ENCODE peak calls at places on chromosomes 16 and 17, in five cellular contexts. D is fibroblast of lung, B is adrenal gland, S is upper lobe of left lung, H is BE2C. V is an unnamed sample. For H3K4me1, the result is how much of the 10 kb centered on the place peaks cover.

GRCh38 chr16:23359092-23359760 is 57.1 kb downstream of the SCNN1B start:
- DNase-seq in D (no peak), B (no peak), S (no peak), H (no peak), V (no peak)

GRCh38 chr16:73504591-73504990 is 456.7 kb upstream of the ZFHX3 start:
- DNase-seq in D (no peak), B (no peak), S (no peak), H (no peak), V (no peak)

GRCh38 chr16:31537362-31537921 is 9.7 kb downstream of the AHSP start:
- DNase-seq in D (no peak), B (no peak), S (no peak), H (no peak), V (peak)

GRCh38 chr16:75203106-75203505 is 3.9 kb downstream of the CTRB2 start:
- DNase-seq in D (no peak), B (no peak), S (no peak), H (no peak), V (no peak)

GRCh38 chr16:77912617-77913016 is 109.7 kb upstream of the CLEC3A start:
- DNase-seq in D (no peak), B (no peak), S (no peak), H (no peak), V (no peak)

GRCh38 chr16:9469512-9469911 is 378.1 kb downstream of the HAPSTR1 start:
- DNase-seq in D (peak), B (peak), S (no peak), H (no peak), V (no peak)

GRCh38 chr17:78358538-78359215 is 1.2 kb downstream of the SOCS3 start:
- DNase-seq in D (peak), B (no peak), S (no peak), H (no peak), V (no peak)

GRCh38 chr17:7132511-7133094 is 18.0 kb upstream of the ASGR2 start:
- DNase-seq in D (no peak), B (no peak), S (no peak), H (no peak), V (no peak)

GRCh38 chr16:78984324-78984723 is 616.2 kb downstream of the MAF start:
- DNase-seq in D (no peak), B (no peak), S (no peak), H (no peak), V (peak)

GRCh38 chr17:76370261-76370993 is 14.0 kb upstream of the SPHK1 start:
- DNase-seq in D (peak), B (peak), S (no peak), H (peak), V (peak)

GRCh38 chr16:27982184-27982583 is 81.3 kb downstream of the GSG1L start:
- DNase-seq in D (no peak), B (no peak), S (no peak), H (peak), V (peak)

GRCh38 chr17:61856078-61856477 is 7.2 kb downstream of the BRIP1 start:
- DNase-seq in D (no peak), B (no peak), S (no peak), H (no peak), V (no peak)

GRCh38 chr16:23514381-23515152 is 4.3 kb upstream of the GGA2 start:
- DNase-seq in D (no peak), B (no peak), S (no peak), H (peak), V (no peak)

GRCh38 chr17:42113293-42114069 is 967 bp upstream of the DHX58 start:
- DNase-seq in D (no peak), B (no peak), S (no peak), H (no peak), V (no peak)

GRCh38 chr17:9646556-9646905 is 1.2 kb downstream of the USP43 start:
- DNase-seq in D (no peak), B (no peak), S (no peak), H (no peak), V (no peak)

GRCh38 chr16:26542198-26542597 is 524.5 kb upstream of the C16orf82 start:
- DNase-seq in D (no peak), B (no peak), S (no peak), H (no peak), V (no peak)

GRCh38 chr16:85329059-85329812 is 217.0 kb upstream of the CIBAR2 start:
- DNase-seq in D (peak), B (no peak), S (no peak), H (peak), V (peak)

GRCh38 chr17:27439342-27439741 is 16.9 kb upstream of the KSR1 start:
- DNase-seq in D (no peak), B (no peak), S (no peak), H (no peak), V (no peak)

GRCh38 chr16:85231959-85232358 is 119.7 kb upstream of the CIBAR2 start:
- DNase-seq in D (no peak), B (no peak), S (no peak), H (peak), V (no peak)

GRCh38 chr16:11309895-11310633 is 28.9 kb upstream of the PRM1 start:
- DNase-seq in D (no peak), B (peak), S (no peak), H (peak), V (peak)

GRCh38 chr17:47257651-47258339 is 4.2 kb downstream of the ITGB3 start:
- DNase-seq in D (peak), B (no peak), S (no peak), H (no peak), V (no peak)

GRCh38 chr16:46932802-46933201 is 40.7 kb downstream of the DNAJA2 start:
- DNase-seq in D (no peak), B (no peak), S (no peak), H (no peak), V (peak)

GRCh38 chr16:75380870-75381269 is 52.4 kb downstream of the CFDP1 start:
- DNase-seq in D (no peak), B (peak), S (no peak), H (no peak), V (no peak)

GRCh38 chr16:31376705-31377104 is 16.4 kb upstream of the ITGAD start:
- DNase-seq in D (no peak), B (no peak), S (no peak), H (no peak), V (no peak)

GRCh38 chr17:22193113-22193512 is 500.8 kb downstream of the KCNJ18 start:
- DNase-seq in D (no peak), B (no peak), S (no peak), H (no peak), V (no peak)

GRCh38 chr16:89150090-89150835 is 21.3 kb upstream of the CDH15 start:
- DNase-seq in D (no peak), B (no peak), S (no peak), H (peak), V (peak)

GRCh38 chr16:27642753-27643152 is 92.8 kb downstream of the KATNIP start:
- DNase-seq in D (peak), B (no peak), S (no peak), H (no peak), V (peak)

GRCh38 chr16:19238386-19238785 is 47.1 kb upstream of the CLEC19A start:
- DNase-seq in D (no peak), B (no peak), S (no peak), H (no peak), V (no peak)

GRCh38 chr16:78045865-78046581 is 23.7 kb downstream of the CLEC3A start:
- DNase-seq in D (peak), B (peak), S (peak), H (no peak), V (peak)

GRCh38 chr16:4176794-4177438 is 60.7 kb upstream of the ADCY9 start:
- DNase-seq in D (peak), B (peak), S (no peak), H (peak), V (peak)

GRCh38 chr16:5595849-5596248 is 498.3 kb upstream of the EEF2KMT start:
- DNase-seq in D (no peak), B (no peak), S (no peak), H (no peak), V (no peak)

DNA sequence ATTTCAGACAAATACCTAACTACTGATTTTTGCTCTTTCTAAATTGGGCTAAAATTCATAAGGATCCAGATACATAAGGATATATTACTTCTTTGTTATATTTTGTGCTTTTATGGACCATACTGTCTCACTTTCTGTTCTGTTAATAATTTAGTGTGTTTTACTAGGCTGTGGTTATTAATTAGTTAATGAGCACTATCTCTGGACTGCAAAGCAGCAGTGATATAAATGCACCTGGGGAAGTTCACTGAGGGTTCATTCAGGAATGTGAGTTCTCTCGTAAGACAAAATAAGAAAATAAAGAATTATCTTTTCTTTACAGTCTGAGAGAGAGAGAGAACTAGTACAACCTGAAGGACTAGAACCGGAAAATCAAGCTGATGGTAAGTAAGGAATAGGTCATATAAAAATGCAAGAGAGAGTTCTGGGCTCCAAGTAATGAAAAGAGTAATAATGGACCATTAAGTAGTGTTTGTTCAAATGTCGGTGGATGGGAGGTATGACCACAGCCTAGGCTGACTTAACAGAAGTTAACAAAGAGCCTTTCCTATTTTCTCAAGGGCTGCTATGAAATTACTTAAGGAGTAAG is 55.6 kb downstream of the IKZF3 start:
- DNase-seq in D (no peak), B (no peak), S (no peak), H (no peak), V (no peak)
- H3K4me1 ChIP-seq in D (under half), B (under half), S (under half), H (under half), V (under half)

DNA sequence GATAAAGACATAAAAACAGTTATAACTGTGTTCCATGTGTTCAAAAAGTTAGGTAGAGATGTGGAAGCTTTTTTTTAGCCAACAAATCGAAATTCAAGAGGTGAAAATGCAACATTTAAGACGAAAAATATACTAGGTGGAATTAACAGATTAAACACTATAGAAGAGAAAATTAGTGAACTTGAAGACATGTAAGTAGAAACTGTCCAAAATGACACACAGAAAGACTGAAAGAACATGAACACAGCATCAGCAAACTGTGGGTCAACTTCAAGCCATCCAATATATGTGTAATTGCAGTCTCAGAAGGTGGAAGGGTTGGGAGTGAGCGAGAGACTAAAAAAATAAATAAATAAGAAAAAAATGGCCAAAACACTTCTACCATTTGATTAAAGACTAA is 9.3 kb downstream of the FAM83G start:
- DNase-seq in D (no peak), B (no peak), S (no peak), H (no peak), V (no peak)
- H3K4me1 ChIP-seq in D (under half), B (under half), S (under half), H (under half), V (under half)

DNA sequence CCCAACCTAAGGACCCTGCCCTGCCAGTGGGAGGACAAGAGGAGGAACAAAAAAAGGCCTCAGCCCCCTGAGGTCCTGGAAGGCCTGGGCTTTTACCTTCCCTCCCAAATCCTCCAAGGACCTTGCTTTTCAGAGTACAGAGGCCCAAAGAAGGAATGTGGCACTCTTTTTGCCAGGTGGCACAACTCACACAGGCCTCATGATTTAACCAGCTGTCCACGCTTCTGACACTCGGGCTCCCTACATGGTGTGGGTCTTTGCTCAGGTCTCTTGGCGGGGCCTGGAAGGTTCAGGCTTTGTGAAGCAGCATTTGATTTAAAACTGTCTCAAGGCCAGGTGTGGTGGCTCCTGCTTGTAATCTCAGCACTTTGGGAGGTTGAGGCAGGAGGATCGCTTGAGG is 120.6 kb downstream of the ABCC6 start:
- DNase-seq in D (no peak), B (no peak), S (no peak), H (no peak), V (no peak)
- H3K4me1 ChIP-seq in D (under half), B (under half), S (under half), H (under half), V (under half)

DNA sequence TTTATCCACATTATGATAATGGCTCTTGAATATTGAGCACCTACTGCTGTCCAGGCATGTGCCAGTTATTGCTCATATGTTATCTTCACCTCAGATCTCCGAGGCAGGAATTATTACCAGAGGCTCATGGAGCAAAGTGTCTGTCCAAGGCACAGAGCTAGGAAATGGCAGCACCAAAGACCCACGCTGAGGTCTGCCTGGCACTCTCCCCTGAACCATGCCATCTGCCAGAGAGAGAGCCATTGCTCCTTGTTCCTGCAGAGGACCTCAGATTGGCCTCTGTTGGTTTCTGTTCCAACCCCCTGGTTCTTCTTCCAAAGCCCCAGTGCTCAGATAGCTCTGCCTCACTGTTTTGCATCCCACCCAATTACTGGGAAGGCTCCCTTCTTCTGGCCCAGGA is 6.0 kb downstream of the ASIC2 start:
- DNase-seq in D (no peak), B (no peak), S (no peak), H (no peak), V (no peak)
- H3K4me1 ChIP-seq in D (under half), B (under half), S (under half), H (under half), V (under half)

GRCh38 chr17:57370051-57370581 is 113.8 kb downstream of the MSI2 start:
- DNase-seq in D (peak), B (peak), S (no peak), H (no peak), V (no peak)

GRCh38 chr17:57373756-57374155 is 117.4 kb downstream of the MSI2 start:
- DNase-seq in D (no peak), B (no peak), S (no peak), H (no peak), V (no peak)

GRCh38 chr17:57373071-57373470 is 116.7 kb downstream of the MSI2 start:
- DNase-seq in D (no peak), B (no peak), S (no peak), H (no peak), V (no peak)

GRCh38 chr17:57370583-57370982 is 114.3 kb downstream of the MSI2 start:
- DNase-seq in D (no peak), B (no peak), S (no peak), H (no peak), V (no peak)

DNA sequence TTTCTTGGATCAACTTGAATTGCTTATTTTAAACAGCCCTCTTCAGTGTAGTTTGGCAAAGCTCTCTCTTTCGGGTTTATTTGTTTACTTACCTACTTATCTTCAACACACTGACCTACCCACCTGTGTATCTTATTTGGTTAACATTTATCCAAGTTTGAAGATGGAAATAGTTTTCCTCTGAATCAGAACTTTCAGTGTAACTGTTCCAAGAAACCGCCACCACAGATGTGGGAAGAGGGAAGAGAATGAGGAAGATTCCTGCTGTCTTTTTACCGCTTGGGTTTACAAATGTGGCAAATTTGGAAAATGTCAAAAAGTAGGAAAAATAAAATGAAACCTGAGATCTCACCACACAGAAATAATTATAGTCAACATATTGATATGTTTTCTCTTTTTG is 115.8 kb downstream of the MSI2 start:
- DNase-seq in D (peak), B (no peak), S (no peak), H (no peak), V (no peak)
- H3K4me1 ChIP-seq in D (under half), B (under half), S (under half), H (under half), V (under half)

DNA sequence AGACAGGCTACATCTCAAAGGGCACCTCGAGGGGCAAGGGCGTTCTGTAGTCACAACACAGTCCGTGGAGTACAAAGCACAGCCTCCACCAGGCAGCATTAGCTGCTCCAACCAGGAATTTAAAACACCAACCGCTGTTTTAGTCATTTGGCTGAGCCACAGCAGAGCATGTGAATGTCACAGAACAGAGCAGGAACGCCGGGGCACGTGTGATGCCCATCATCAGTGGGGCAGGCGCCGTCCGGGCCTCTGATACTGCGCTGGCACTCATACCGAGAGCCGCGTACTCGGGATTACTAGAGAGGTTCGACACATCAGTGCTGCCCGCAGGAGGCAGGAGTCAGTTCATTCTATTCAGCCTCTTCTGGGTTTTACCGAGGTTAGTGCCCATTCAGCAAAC is 13.8 kb upstream of the MNT start:
- DNase-seq in D (no peak), B (no peak), S (no peak), H (no peak), V (no peak)
- H3K4me1 ChIP-seq in D (under half), B (under half), S (under half), H (under half), V (under half)

GRCh38 chr16:15640966-15641365 is 2.0 kb downstream of the MARF1 start:
- DNase-seq in D (no peak), B (no peak), S (no peak), H (no peak), V (no peak)

GRCh38 chr16:15641753-15642556 is 999 bp downstream of the MARF1 start:
- DNase-seq in D (no peak), B (no peak), S (no peak), H (no peak), V (no peak)

GRCh38 chr16:15642557-15643452 is at the start of gene MARF1:
- DNase-seq in D (peak), B (peak), S (peak), H (peak), V (peak)

GRCh38 chr16:15644306-15644961 is 1.5 kb upstream of the MARF1 start:
- DNase-seq in D (peak), B (no peak), S (no peak), H (no peak), V (peak)

DNA sequence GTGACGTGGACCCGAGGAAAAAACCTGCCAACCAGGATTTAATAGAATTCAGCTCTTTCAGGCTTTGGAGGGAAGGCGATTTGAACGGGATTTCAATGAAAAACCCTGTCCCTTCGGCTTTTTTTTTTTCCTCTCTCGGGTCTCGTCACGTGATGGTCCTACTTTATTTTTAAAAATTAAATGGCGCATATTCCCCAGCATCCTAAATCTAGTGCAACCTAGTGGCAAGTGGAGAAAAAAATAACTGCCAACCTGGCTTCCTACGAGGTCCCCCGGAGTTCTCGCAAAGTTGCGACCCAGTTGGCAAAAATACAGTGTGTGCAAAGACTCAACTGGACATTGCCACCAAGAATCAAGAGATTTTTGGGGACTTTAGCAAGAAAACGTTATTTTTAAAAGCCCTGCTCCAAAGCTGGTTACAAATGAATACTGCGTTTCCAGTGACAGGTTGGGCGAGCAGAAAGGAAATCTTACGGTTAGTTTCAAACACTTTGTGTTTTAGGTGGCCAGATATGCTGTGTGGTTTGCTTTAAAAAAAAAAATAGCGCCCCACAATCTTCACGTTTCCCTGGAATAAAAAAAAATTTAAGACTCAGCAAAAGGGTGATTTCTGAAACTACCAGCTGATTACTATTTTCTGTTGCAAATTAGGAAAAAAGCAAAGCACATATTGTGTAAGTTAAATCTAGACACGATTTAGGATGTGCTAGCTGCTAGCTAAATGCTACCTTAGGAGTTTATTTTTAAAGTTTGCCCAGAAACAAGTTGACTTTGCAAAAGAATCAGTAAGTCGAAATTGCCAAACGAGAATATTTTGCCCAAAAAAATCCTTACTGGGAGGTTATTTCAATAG is 725 bp upstream of the MARF1 start:
- DNase-seq in D (peak), B (peak), S (no peak), H (peak), V (no peak)
- H3K4me1 ChIP-seq in D (under half), B (under half), S (under half), H (under half), V (under half)

GRCh38 chr17:17190188-17190587 is 15.9 kb downstream of the PLD6 start:
- DNase-seq in D (no peak), B (no peak), S (no peak), H (no peak), V (no peak)
- H3K4me1 ChIP-seq in D (under half), B (under half), S (under half), H (under half), V (half or more)